ENCODE peak calls at places on chromosomes 11 and 22, in four cellular contexts. One of them, this sample, is unnamed.

GRCh38 chr11:61162092-61162935 is 1.1 kb upstream of the VPS37C start:
- DNase-seq in brain microvascular endothelial cell: peak; percentile 23
- DNase-seq in AG04450: no peak
- DNase-seq in A549: peak; percentile 20
- DNase-seq in this sample: no peak

GRCh38 chr22:23236026-23236425 is 55.7 kb downstream of the BCR start:
- DNase-seq in A549: no peak
- DNase-seq in brain microvascular endothelial cell: no peak
- DNase-seq in AG04450: no peak
- DNase-seq in this sample: no peak

GRCh38 chr11:10623797-10624761 is 55.6 kb upstream of the LYVE1 start:
- DNase-seq in AG04450: no peak
- DNase-seq in A549: peak; percentile 46
- DNase-seq in brain microvascular endothelial cell: no peak
- DNase-seq in this sample: no peak

GRCh38 chr11:90916706-90917105 is 693.9 kb upstream of the CHORDC1 start:
- DNase-seq in AG04450: no peak
- DNase-seq in brain microvascular endothelial cell: no peak
- DNase-seq in A549: no peak
- DNase-seq in this sample: no peak

GRCh38 chr11:73999581-74000306 is 9.1 kb downstream of the UCP3 start:
- DNase-seq in A549: no peak
- DNase-seq in brain microvascular endothelial cell: no peak
- DNase-seq in AG04450: no peak
- DNase-seq in this sample: no peak

GRCh38 chr11:44894217-44894617 is 56.5 kb downstream of the TP53I11 start:
- DNase-seq in A549: peak; percentile 78
- DNase-seq in brain microvascular endothelial cell: peak; percentile 16
- DNase-seq in AG04450: peak; percentile 53
- DNase-seq in this sample: no peak

GRCh38 chr11:94793002-94793401 is 24.8 kb downstream of the AMOTL1 start:
- DNase-seq in AG04450: no peak
- DNase-seq in A549: no peak
- DNase-seq in brain microvascular endothelial cell: no peak
- DNase-seq in this sample: no peak

GRCh38 chr11:75174781-75175370 is 24.0 kb downstream of the SLCO2B1 start:
- DNase-seq in brain microvascular endothelial cell: peak; percentile 21
- DNase-seq in AG04450: no peak
- DNase-seq in A549: no peak
- DNase-seq in this sample: peak; percentile 4

GRCh38 chr22:16559056-16559955 is 33.3 kb downstream of the CCT8L2 start:
- DNase-seq in brain microvascular endothelial cell: no peak
- DNase-seq in A549: no peak
- DNase-seq in AG04450: no peak
- DNase-seq in this sample: no peak

GRCh38 chr11:46237248-46238077 is 40.0 kb upstream of the CREB3L1 start:
- DNase-seq in brain microvascular endothelial cell: peak; percentile 88
- DNase-seq in AG04450: peak; percentile 51
- DNase-seq in A549: peak; percentile 93
- DNase-seq in this sample: peak; percentile 52

GRCh38 chr11:124481365-124482323 is 36.1 kb upstream of the OR8B8 start:
- DNase-seq in A549: peak; percentile 2
- DNase-seq in brain microvascular endothelial cell: peak; percentile 84
- DNase-seq in AG04450: peak; percentile 10
- DNase-seq in this sample: no peak

GRCh38 chr22:20060700-20061480 is 19.2 kb upstream of the DGCR8 start:
- DNase-seq in A549: no peak
- DNase-seq in AG04450: no peak
- DNase-seq in brain microvascular endothelial cell: no peak
- DNase-seq in this sample: no peak

GRCh38 chr11:116454020-116454645 is 318.7 kb downstream of the BUD13 start:
- DNase-seq in AG04450: no peak
- DNase-seq in brain microvascular endothelial cell: peak; percentile 31
- DNase-seq in A549: peak; percentile 8
- DNase-seq in this sample: peak; percentile 8

GRCh38 chr11:13140873-13141655 is 131.9 kb downstream of the RASSF10 start:
- DNase-seq in AG04450: no peak
- DNase-seq in brain microvascular endothelial cell: no peak
- DNase-seq in A549: no peak
- DNase-seq in this sample: no peak

GRCh38 chr22:37197451-37198289 is 9.6 kb upstream of the C1QTNF6 start:
- DNase-seq in A549: peak; percentile 91
- DNase-seq in brain microvascular endothelial cell: no peak
- DNase-seq in AG04450: no peak
- DNase-seq in this sample: no peak

GRCh38 chr11:119709171-119709570 is 19.8 kb downstream of the NECTIN1 start:
- DNase-seq in brain microvascular endothelial cell: no peak
- DNase-seq in A549: no peak
- DNase-seq in AG04450: no peak
- DNase-seq in this sample: no peak

GRCh38 chr11:118342503-118343161 is at the start of gene CD3D:
- DNase-seq in AG04450: no peak
- DNase-seq in brain microvascular endothelial cell: no peak
- DNase-seq in A549: no peak
- DNase-seq in this sample: no peak

GRCh38 chr11:68303982-68304780 is 8.2 kb upstream of the LRP5 start:
- DNase-seq in AG04450: no peak
- DNase-seq in brain microvascular endothelial cell: no peak
- DNase-seq in A549: no peak
- DNase-seq in this sample: no peak

GRCh38 chr11:100823360-100823759 is 136.3 kb downstream of the ARHGAP42 start:
- DNase-seq in AG04450: no peak
- DNase-seq in brain microvascular endothelial cell: no peak
- DNase-seq in A549: no peak
- DNase-seq in this sample: peak; percentile 56

GRCh38 chr22:49052560-49052959 is 775.1 kb downstream of the BRD1 start:
- DNase-seq in A549: no peak
- DNase-seq in brain microvascular endothelial cell: no peak
- DNase-seq in AG04450: no peak
- DNase-seq in this sample: no peak

GRCh38 chr11:10455637-10456487 is 798 bp downstream of the AMPD3 start:
- DNase-seq in A549: peak; percentile 52
- DNase-seq in brain microvascular endothelial cell: peak; percentile 89
- DNase-seq in AG04450: peak; percentile 61
- DNase-seq in this sample: no peak

GRCh38 chr22:47153854-47154542 is 391.5 kb downstream of the TBC1D22A start:
- DNase-seq in brain microvascular endothelial cell: no peak
- DNase-seq in AG04450: no peak
- DNase-seq in A549: no peak
- DNase-seq in this sample: no peak

GRCh38 chr11:75032550-75032935 is 43.8 kb downstream of the NEU3 start:
- DNase-seq in brain microvascular endothelial cell: no peak
- DNase-seq in AG04450: no peak
- DNase-seq in A549: no peak
- DNase-seq in this sample: no peak

GRCh38 chr11:27209562-27210005 is 153.4 kb downstream of the CCDC34 start:
- DNase-seq in A549: peak; percentile 85
- DNase-seq in AG04450: no peak
- DNase-seq in brain microvascular endothelial cell: peak; percentile 95
- DNase-seq in this sample: peak; percentile 66

GRCh38 chr11:58592760-58593472 is 14.1 kb downstream of the ZFP91 start:
- DNase-seq in A549: no peak
- DNase-seq in AG04450: no peak
- DNase-seq in brain microvascular endothelial cell: no peak
- DNase-seq in this sample: no peak

GRCh38 chr11:111438168-111438567 is 59.1 kb upstream of the POU2AF1 start:
- DNase-seq in AG04450: no peak
- DNase-seq in brain microvascular endothelial cell: no peak
- DNase-seq in A549: no peak
- DNase-seq in this sample: no peak

GRCh38 chr11:15208570-15209222 is 94.0 kb downstream of the INSC start:
- DNase-seq in brain microvascular endothelial cell: peak; percentile 56
- DNase-seq in A549: peak; percentile 80
- DNase-seq in AG04450: peak; percentile 27
- DNase-seq in this sample: no peak

GRCh38 chr11:8330416-8330815 is 66.7 kb upstream of the LMO1 start:
- DNase-seq in AG04450: no peak
- DNase-seq in A549: no peak
- DNase-seq in brain microvascular endothelial cell: no peak
- DNase-seq in this sample: no peak

GRCh38 chr11:68495330-68495729 is 34.8 kb downstream of the PPP6R3 start:
- DNase-seq in AG04450: no peak
- DNase-seq in A549: no peak
- DNase-seq in brain microvascular endothelial cell: no peak
- DNase-seq in this sample: no peak

GRCh38 chr11:102971766-102972165 is 16.2 kb upstream of the MMP13 start:
- DNase-seq in A549: no peak
- DNase-seq in brain microvascular endothelial cell: no peak
- DNase-seq in AG04450: no peak
- DNase-seq in this sample: peak; percentile 80

DNA sequence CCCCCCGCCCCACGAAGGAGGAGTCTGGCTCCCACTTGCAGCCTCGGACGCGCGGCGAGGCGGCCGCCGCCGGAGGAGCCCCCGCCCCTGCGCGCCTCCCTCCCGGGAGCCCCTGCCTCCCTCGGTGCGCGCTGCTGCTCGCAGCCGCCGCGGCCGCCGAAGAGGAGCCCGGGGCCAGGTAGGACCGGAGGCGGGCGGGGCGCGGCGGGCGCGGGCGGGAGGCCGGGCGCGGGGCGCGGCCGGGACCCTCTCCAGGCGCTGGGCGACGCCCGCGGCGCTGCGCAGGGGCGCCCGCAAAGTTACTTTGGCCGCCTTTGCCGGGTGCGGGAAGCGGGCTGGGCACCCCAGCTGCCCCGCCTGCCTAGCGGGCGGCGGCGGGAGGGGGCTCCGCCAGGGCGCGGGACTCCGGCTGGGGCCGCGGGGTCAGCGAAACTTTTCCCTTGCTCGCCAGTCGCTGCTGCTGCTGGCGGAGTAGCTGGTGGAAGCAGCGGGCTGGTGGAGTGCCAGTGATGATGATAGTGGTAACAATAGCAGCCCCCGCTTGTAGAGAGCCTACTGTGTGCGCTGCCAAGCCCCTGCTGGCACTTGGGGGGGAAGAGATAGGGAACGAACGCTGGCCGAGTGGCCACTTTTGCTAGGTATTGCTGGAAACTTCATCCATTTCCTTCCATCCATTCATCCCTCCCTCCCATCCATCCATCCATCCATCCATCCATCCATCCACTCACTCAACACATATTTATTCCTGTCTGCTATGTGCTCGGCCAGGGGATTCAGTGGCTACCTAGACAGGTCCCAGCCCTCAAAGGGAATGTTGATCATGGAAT is at the start of gene MPPED1:
- DNase-seq in AG04450: no peak
- DNase-seq in brain microvascular endothelial cell: no peak
- DNase-seq in A549: no peak
- DNase-seq in this sample: no peak
- H3K4me3 ChIP-seq in AG04450: no peak within 1 kb of the TSS
- H3K4me3 ChIP-seq in brain microvascular endothelial cell: no peak within 1 kb of the TSS
- H3K4me3 ChIP-seq in A549: peak within 1 kb of the TSS; percentile 34
- H3K4me3 ChIP-seq in this sample: no peak within 1 kb of the TSS

GRCh38 chr11:76839326-76839725 is 21.4 kb upstream of the ACER3 start:
- DNase-seq in A549: no peak
- DNase-seq in AG04450: no peak
- DNase-seq in brain microvascular endothelial cell: no peak
- DNase-seq in this sample: no peak

GRCh38 chr11:76835928-76836612 is 24.6 kb upstream of the ACER3 start:
- DNase-seq in A549: no peak
- DNase-seq in AG04450: peak; percentile 51
- DNase-seq in brain microvascular endothelial cell: no peak
- DNase-seq in this sample: peak; percentile 76

GRCh38 chr11:76836613-76837291 is 24.0 kb upstream of the ACER3 start:
- DNase-seq in A549: no peak
- DNase-seq in brain microvascular endothelial cell: no peak
- DNase-seq in AG04450: no peak
- DNase-seq in this sample: no peak

GRCh38 chr11:76837696-76838421 is 22.9 kb upstream of the ACER3 start:
- DNase-seq in A549: no peak
- DNase-seq in AG04450: no peak
- DNase-seq in brain microvascular endothelial cell: no peak
- DNase-seq in this sample: no peak

GRCh38 chr11:76838422-76839068 is 22.2 kb upstream of the ACER3 start:
- DNase-seq in A549: peak; percentile 41
- DNase-seq in brain microvascular endothelial cell: no peak
- DNase-seq in AG04450: no peak
- DNase-seq in this sample: no peak
- TF ChIP-seq CTCF in A549: peak; percentile 34
- TF ChIP-seq CTCF in brain microvascular endothelial cell: peak; percentile 72
- TF ChIP-seq CTCF in AG04450: peak; percentile 52
- TF ChIP-seq CTCF in this sample: peak; percentile 37

GRCh38 chr22:25749420-25750169 is 7.6 kb downstream of the MYO18B start:
- DNase-seq in brain microvascular endothelial cell: no peak
- DNase-seq in A549: no peak
- DNase-seq in AG04450: no peak
- DNase-seq in this sample: no peak
- H3K4me3 ChIP-seq in brain microvascular endothelial cell: no peak overlapping the region
- H3K4me3 ChIP-seq in A549: no peak overlapping the region
- H3K4me3 ChIP-seq in AG04450: no peak overlapping the region
- H3K4me3 ChIP-seq in this sample: no peak overlapping the region

GRCh38 chr11:123163621-123164020 is 31.4 kb downstream of the CLMP start:
- DNase-seq in brain microvascular endothelial cell: no peak
- DNase-seq in AG04450: no peak
- DNase-seq in A549: no peak
- DNase-seq in this sample: no peak

GRCh38 chr11:123157995-123158394 is 37.1 kb downstream of the CLMP start:
- DNase-seq in AG04450: no peak
- DNase-seq in A549: no peak
- DNase-seq in brain microvascular endothelial cell: no peak
- DNase-seq in this sample: no peak

GRCh38 chr11:123159146-123159857 is 35.7 kb downstream of the CLMP start:
- DNase-seq in AG04450: no peak
- DNase-seq in brain microvascular endothelial cell: no peak
- DNase-seq in A549: no peak
- DNase-seq in this sample: no peak

GRCh38 chr11:123161386-123161785 is 33.7 kb downstream of the CLMP start:
- DNase-seq in AG04450: no peak
- DNase-seq in A549: no peak
- DNase-seq in brain microvascular endothelial cell: no peak
- DNase-seq in this sample: no peak

GRCh38 chr11:123158609-123159008 is 36.4 kb downstream of the CLMP start:
- DNase-seq in brain microvascular endothelial cell: no peak
- DNase-seq in AG04450: no peak
- DNase-seq in A549: no peak
- DNase-seq in this sample: no peak
- TF ChIP-seq CTCF in brain microvascular endothelial cell: no peak
- TF ChIP-seq CTCF in AG04450: no peak
- TF ChIP-seq CTCF in A549: no peak
- TF ChIP-seq CTCF in this sample: no peak

GRCh38 chr11:2511421-2512369 is 66.9 kb downstream of the KCNQ1 start:
- DNase-seq in A549: no peak
- DNase-seq in AG04450: no peak
- DNase-seq in brain microvascular endothelial cell: no peak
- DNase-seq in this sample: no peak
- H3K4me3 ChIP-seq in A549: no peak overlapping the region
- H3K4me3 ChIP-seq in AG04450: no peak overlapping the region
- H3K4me3 ChIP-seq in brain microvascular endothelial cell: no peak overlapping the region
- H3K4me3 ChIP-seq in this sample: no peak overlapping the region

This sample was measured in AG09309.